ENCODE peak calls at places on chromosomes 13 and 19, in six cellular contexts. G, O, M, Z, U and I are unnamed samples.

GRCh38 chr19:6402058-6402457 is 9.1 kb upstream of the GTF2F1 start:
- DNase-seq in G (no peak), O (no peak), M (no peak), Z (no peak), U (no peak), I (no peak)

GRCh38 chr19:34310494-34310981 is 54.5 kb upstream of the GPI start:
- DNase-seq in G (no peak), O (no peak), M (no peak), Z (no peak), U (no peak), I (no peak)

GRCh38 chr19:35862528-35862927 is 5.8 kb downstream of the KIRREL2 start:
- DNase-seq in G (no peak), O (no peak), M (no peak), Z (no peak), U (no peak), I (peak)

GRCh38 chr13:59458908-59459579 is 704.7 kb downstream of the DIAPH3 start:
- DNase-seq in G (no peak), O (no peak), M (peak), Z (peak), U (no peak), I (no peak)

GRCh38 chr19:56350416-56351045 is 35.9 kb upstream of the ZSCAN5A start:
- DNase-seq in G (no peak), O (no peak), M (peak), Z (no peak), U (peak), I (peak)

GRCh38 chr19:13100031-13100588 is 2.5 kb downstream of the LYL1 start:
- DNase-seq in G (no peak), O (no peak), M (peak), Z (no peak), U (no peak), I (no peak)

GRCh38 chr13:31067416-31068118 is 94.1 kb downstream of the HSPH1 start:
- DNase-seq in G (no peak), O (no peak), M (peak), Z (no peak), U (no peak), I (no peak)

GRCh38 chr19:40139533-40140287 is 49.0 kb upstream of the ZNF780A start:
- DNase-seq in G (no peak), O (no peak), M (peak), Z (peak), U (no peak), I (peak)